ENCODE peak calls at places on chromosomes 1 and 21, in ten cellular contexts. H is A549; O is body of pancreas; V is heart right ventricle; R is GM23338; W is esophagus squamous epithelium; C is thyroid gland; I is CD8-positive, alpha-beta memory T cell; L is colonic mucosa; K is neural progenitor cell. T is an unnamed sample. For H3K4me1, the result is how much of the 10 kb centered on the place peaks cover.

GRCh38 chr1:6967431-6968079 is 182.3 kb downstream of the CAMTA1 start:
- DNase-seq in V (no peak), O (no peak), H (no peak), L (no peak), I (no peak), K (no peak), C (no peak), R (no peak), W (no peak), T (no peak)

GRCh38 chr1:181101581-181102226 is 13.2 kb downstream of the IER5 start:
- DNase-seq in R (peak), C (no peak), O (no peak), W (no peak), K (peak), V (no peak), H (no peak), I (no peak), L (no peak), T (no peak)

GRCh38 chr21:43312751-43313169 is 114.2 kb downstream of the SIK1 start:
- DNase-seq in O (no peak), L (peak), V (no peak), H (no peak), K (no peak), I (no peak), R (peak), W (no peak), C (no peak), T (peak)

GRCh38 chr1:48039088-48040049 is 42.2 kb upstream of the TRABD2B start:
- DNase-seq in K (no peak), O (no peak), W (no peak), I (no peak), C (no peak), H (no peak), R (peak), L (no peak), V (no peak), T (no peak)

GRCh38 chr1:2631136-2632050 is 1.4 kb downstream of the MMEL1 start:
- DNase-seq in K (no peak), I (no peak), R (no peak), V (no peak), W (no peak), C (no peak), O (no peak), H (no peak), L (peak), T (peak)

GRCh38 chr1:171984850-171985485 is 143.7 kb downstream of the DNM3 start:
- DNase-seq in H (peak), W (no peak), K (peak), C (no peak), L (no peak), I (peak), O (no peak), V (no peak), R (peak), T (no peak)

GRCh38 chr1:198449727-198450433 is 90.6 kb downstream of the ATP6V1G3 start:
- DNase-seq in W (no peak), I (no peak), V (no peak), H (no peak), R (no peak), L (no peak), K (no peak), O (no peak), C (no peak), T (no peak)

GRCh38 chr1:119541389-119541788 is 34.4 kb downstream of the HSD3B1 start:
- DNase-seq in I (no peak), V (no peak), H (no peak), W (no peak), R (no peak), L (no peak), C (no peak), K (no peak), O (no peak), T (no peak)

GRCh38 chr1:70195342-70195741 is 10.0 kb downstream of the LRRC40 start:
- DNase-seq in K (no peak), L (no peak), H (no peak), W (no peak), V (no peak), C (no peak), I (no peak), O (no peak), R (no peak), T (no peak)

GRCh38 chr1:167447521-167448136 is 70.7 kb downstream of the CD247 start:
- DNase-seq in C (no peak), H (peak), R (peak), K (no peak), W (no peak), L (peak), O (peak), V (no peak), I (peak), T (peak)

GRCh38 chr21:26739189-26739588 is 106.0 kb downstream of the ADAMTS1 start:
- DNase-seq in K (no peak), R (no peak), O (no peak), V (no peak), L (no peak), C (no peak), I (no peak), W (no peak), H (no peak), T (no peak)

GRCh38 chr1:15803380-15803779 is 4.1 kb downstream of the UQCRHL start:
- DNase-seq in H (peak), R (peak), W (no peak), C (no peak), L (no peak), V (no peak), O (no peak), I (peak), K (peak), T (no peak)

GRCh38 chr1:206960676-206961386 is 9.4 kb downstream of the FCAMR start:
- DNase-seq in V (no peak), C (no peak), H (no peak), L (no peak), K (no peak), O (no peak), W (no peak), I (no peak), R (no peak), T (no peak)

GRCh38 chr1:95042286-95042685 is 30.5 kb downstream of the ALG14 start:
- DNase-seq in R (no peak), V (peak), H (no peak), L (no peak), C (no peak), O (no peak), K (peak), W (no peak), I (no peak), T (no peak)

GRCh38 chr1:234620272-234620711 is 10.3 kb upstream of the IRF2BP2 start:
- DNase-seq in K (no peak), C (no peak), H (no peak), R (no peak), O (no peak), W (no peak), L (no peak), V (no peak), I (no peak), T (no peak)

GRCh38 chr1:84435159-84435558 is 36.9 kb downstream of the DNASE2B start:
- DNase-seq in K (no peak), V (no peak), O (no peak), C (no peak), W (no peak), I (peak), R (no peak), L (no peak), H (no peak), T (no peak)

GRCh38 chr1:20896824-20897223 is 109.7 kb upstream of the HP1BP3 start:
- DNase-seq in I (no peak), C (no peak), L (no peak), O (no peak), R (no peak), V (no peak), H (peak), W (no peak), K (no peak), T (no peak)

GRCh38 chr1:66266350-66266749 is 267.6 kb upstream of the SGIP1 start:
- DNase-seq in L (no peak), O (no peak), W (no peak), H (no peak), C (no peak), R (no peak), I (no peak), V (no peak), K (no peak), T (no peak)

GRCh38 chr21:28489197-28489596 is 503.5 kb downstream of the LTN1 start:
- DNase-seq in K (no peak), I (no peak), W (no peak), V (no peak), C (no peak), R (no peak), O (no peak), H (no peak), L (no peak), T (no peak)

GRCh38 chr1:93448292-93448982 is 519 bp downstream of the FNBP1L start:
- DNase-seq in R (peak), V (peak), I (peak), H (peak), W (no peak), O (peak), C (peak), K (peak), L (peak), T (peak)

GRCh38 chr21:43334214-43334958 is 92.5 kb downstream of the SIK1 start:
- DNase-seq in V (no peak), H (no peak), O (no peak), C (no peak), I (no peak), L (no peak), K (no peak), R (no peak), W (no peak), T (no peak)

GRCh38 chr1:107626075-107626796 is 338.7 kb downstream of the VAV3 start:
- DNase-seq in L (no peak), C (no peak), V (no peak), K (no peak), H (no peak), O (no peak), W (no peak), I (no peak), R (no peak), T (no peak)

GRCh38 chr1:151975311-151976014 is 18.2 kb downstream of the S100A10 start:
- DNase-seq in V (no peak), R (no peak), H (peak), L (no peak), C (no peak), K (no peak), W (no peak), I (no peak), O (no peak), T (no peak)

GRCh38 chr1:151978910-151979309 is 14.7 kb downstream of the S100A10 start:
- DNase-seq in W (no peak), H (no peak), C (no peak), L (no peak), K (no peak), R (no peak), I (no peak), O (no peak), V (no peak), T (no peak)

GRCh38 chr1:151977662-151978230 is 15.9 kb downstream of the S100A10 start:
- DNase-seq in C (no peak), W (no peak), H (no peak), L (no peak), K (no peak), I (no peak), R (no peak), O (no peak), V (no peak), T (no peak)

GRCh38 chr1:151976015-151976343 is 17.7 kb downstream of the S100A10 start:
- DNase-seq in H (no peak), O (no peak), L (no peak), R (no peak), C (no peak), W (no peak), K (no peak), I (no peak), V (no peak), T (no peak)

DNA sequence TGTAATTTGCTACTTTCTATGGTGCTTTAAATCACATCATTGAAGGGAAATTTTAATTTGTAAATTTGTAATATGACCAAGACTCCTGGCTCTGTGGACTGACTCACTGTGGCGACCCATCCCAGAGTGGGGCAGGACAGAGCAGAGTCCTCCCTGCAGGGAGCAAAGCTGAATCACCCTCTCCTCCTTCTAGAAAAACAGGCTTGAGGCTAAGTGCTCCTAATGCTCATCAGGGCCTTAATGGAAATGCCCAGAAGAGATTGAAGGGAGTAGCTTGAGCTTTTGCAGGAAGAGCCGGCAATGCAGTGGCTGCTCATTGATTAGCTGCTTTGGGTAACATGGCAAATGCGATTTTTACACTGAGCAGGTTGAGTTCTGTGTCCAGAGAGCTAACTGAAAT is 16.8 kb downstream of the S100A10 start:
- DNase-seq in C (no peak), K (no peak), V (no peak), I (no peak), L (peak), H (peak), W (no peak), R (no peak), O (no peak), T (peak)
- H3K4me1 ChIP-seq in C (under half), K (under half), V (under half), I (under half), L (under half), H (half or more), W (half or more), R (under half), O (under half), T (half or more)

DNA sequence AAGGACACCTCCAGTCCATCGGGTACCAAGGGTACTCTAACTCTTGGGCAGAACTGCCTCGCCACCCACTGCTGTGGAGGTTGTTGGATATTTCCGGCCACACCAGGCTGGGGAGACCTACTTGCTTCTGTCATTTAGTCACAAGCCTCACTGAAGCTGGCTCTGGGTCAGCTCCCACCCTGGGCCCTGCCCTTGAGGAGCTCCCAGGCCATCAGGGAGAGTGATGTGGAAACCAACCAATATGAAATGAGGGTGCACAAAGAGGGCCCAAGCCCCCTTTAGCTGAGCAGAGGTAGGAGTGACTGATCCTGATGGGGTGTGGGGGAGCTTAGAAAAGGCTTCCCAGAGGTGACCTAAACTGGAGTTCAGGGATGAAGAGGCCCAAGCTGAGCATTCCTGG is 19.6 kb downstream of the PARS2 start:
- DNase-seq in C (no peak), O (no peak), V (no peak), R (no peak), W (no peak), I (no peak), H (no peak), K (no peak), L (no peak), T (no peak)
- H3K4me3 ChIP-seq in C (no peak), O (no peak), V (no peak), R (no peak), W (no peak), I (no peak), H (no peak), K (no peak), L (no peak), T (no peak)

GRCh38 chr21:31917108-31917507 is 44.3 kb downstream of the HUNK start:
- DNase-seq in V (no peak), C (no peak), L (no peak), H (no peak), K (no peak), R (no peak), I (no peak), W (no peak), O (no peak), T (no peak)

GRCh38 chr21:31921079-31921478 is 48.3 kb downstream of the HUNK start:
- DNase-seq in O (no peak), K (no peak), H (peak), V (no peak), I (no peak), W (no peak), C (no peak), R (no peak), L (no peak), T (no peak)

GRCh38 chr21:31918250-31918775 is 45.5 kb downstream of the HUNK start:
- DNase-seq in R (no peak), H (no peak), C (no peak), O (no peak), K (no peak), V (no peak), W (no peak), I (no peak), L (no peak), T (no peak)

GRCh38 chr21:31922881-31923280 is 50.1 kb downstream of the HUNK start:
- DNase-seq in I (no peak), O (no peak), R (no peak), H (peak), V (no peak), L (no peak), C (no peak), K (no peak), W (no peak), T (no peak)

GRCh38 chr21:31920275-31920674 is 47.5 kb downstream of the HUNK start:
- DNase-seq in C (no peak), V (no peak), R (no peak), H (no peak), W (no peak), O (no peak), I (no peak), L (no peak), K (no peak), T (no peak)
- H3K4me1 ChIP-seq in C (under half), V (under half), R (under half), H (under half), W (under half), O (under half), I (under half), L (under half), K (under half), T (under half)

GRCh38 chr1:23977854-23978191 is 2.3 kb downstream of the SRSF10 start:
- DNase-seq in V (no peak), H (no peak), I (no peak), O (no peak), C (no peak), K (no peak), L (no peak), R (no peak), W (no peak), T (no peak)
- H3K4me3 ChIP-seq in V (no peak), H (peak), I (no peak), O (no peak), C (no peak), K (peak), L (no peak), R (peak), W (no peak), T (no peak)

T was measured in transverse colon.